ENCODE peak calls at places on chromosomes 1 and 21, in five cellular contexts. L, I, S, A and Q are unnamed samples.
A peak's percentile ranks its signal among the peaks of the same experiment; 100 is the strongest.

GRCh38 chr1:209590405-209590804 is 6.9 kb downstream of the CAMK1G start:
- DNase-seq in L (no peak), I (peak; percentile 14), S (no peak), A (no peak), Q (no peak)

GRCh38 chr1:118264326-118264725 is 79.3 kb upstream of the SPAG17 start:
- DNase-seq in L (no peak), I (no peak), S (no peak), A (no peak), Q (no peak)

GRCh38 chr21:25960423-25960822 is 210.1 kb downstream of the APP start:
- DNase-seq in L (no peak), I (no peak), S (no peak), A (no peak), Q (no peak)

GRCh38 chr1:204363335-204364114 is 3.8 kb upstream of the PLEKHA6 start:
- DNase-seq in L (peak; percentile 53), I (peak; percentile 73), S (peak; percentile 90), A (peak; percentile 75), Q (peak; percentile 94)

GRCh38 chr1:17725084-17725718 is 29.9 kb upstream of the ACTL8 start:
- DNase-seq in L (peak; percentile 45), I (peak; percentile 75), S (no peak), A (no peak), Q (no peak)

GRCh38 chr1:41474490-41475271 is 9.8 kb downstream of the EDN2 start:
- DNase-seq in L (no peak), I (no peak), S (peak; percentile 86), A (no peak), Q (no peak)

GRCh38 chr1:246005067-246005466 is 502.0 kb downstream of the SMYD3 start:
- DNase-seq in L (peak; percentile 38), I (no peak), S (no peak), A (peak; percentile 86), Q (no peak)

GRCh38 chr1:12594966-12595838 is 22.8 kb downstream of the DHRS3 start:
- DNase-seq in L (no peak), I (peak; percentile 40), S (peak; percentile 96), A (peak; percentile 82), Q (peak; percentile 61)

GRCh38 chr1:116764466-116764896 is 10.3 kb downstream of the CD2 start:
- DNase-seq in L (no peak), I (no peak), S (no peak), A (no peak), Q (no peak)

GRCh38 chr21:34999397-34999941 is 49.6 kb downstream of the RUNX1 start:
- DNase-seq in L (no peak), I (no peak), S (no peak), A (no peak), Q (no peak)

GRCh38 chr1:198088360-198089071 is 68.3 kb upstream of the NEK7 start:
- DNase-seq in L (peak; percentile 6), I (no peak), S (no peak), A (peak; percentile 36), Q (no peak)

GRCh38 chr1:9590945-9591668 is 2.4 kb downstream of the TMEM201 start:
- DNase-seq in L (no peak), I (no peak), S (no peak), A (no peak), Q (no peak)

GRCh38 chr1:53465023-53465957 is 6.1 kb downstream of the DMRTB1 start:
- DNase-seq in L (no peak), I (no peak), S (no peak), A (no peak), Q (no peak)

GRCh38 chr1:41673355-41673754 is 188.9 kb upstream of the EDN2 start:
- DNase-seq in L (no peak), I (no peak), S (peak; percentile 53), A (no peak), Q (no peak)

GRCh38 chr1:17090844-17091243 is 28.4 kb downstream of the PADI2 start:
- DNase-seq in L (peak; percentile 53), I (no peak), S (no peak), A (peak; percentile 24), Q (no peak)

GRCh38 chr1:1797731-1798341 is 19.6 kb upstream of the NADK start:
- DNase-seq in L (no peak), I (no peak), S (peak; percentile 63), A (no peak), Q (no peak)

GRCh38 chr1:56958526-56958925 is 7.3 kb downstream of the C8B start:
- DNase-seq in L (no peak), I (no peak), S (no peak), A (peak; percentile 15), Q (no peak)

GRCh38 chr21:43721939-43722338 is 3.0 kb downstream of the PDXK start:
- DNase-seq in L (no peak), I (no peak), S (no peak), A (no peak), Q (no peak)

GRCh38 chr1:171743014-171743870 is 1.4 kb upstream of the VAMP4 start:
- DNase-seq in L (peak; percentile 23), I (no peak), S (no peak), A (peak; percentile 52), Q (peak; percentile 43)

GRCh38 chr1:39788758-39789570 is at the start of gene BMP8B:
- DNase-seq in L (no peak), I (peak; percentile 79), S (peak; percentile 93), A (peak; percentile 58), Q (no peak)

GRCh38 chr1:206721454-206721853 is 36.7 kb downstream of the MAPKAPK2 start:
- DNase-seq in L (no peak), I (no peak), S (no peak), A (no peak), Q (no peak)

GRCh38 chr1:19047373-19047772 is 90.9 kb upstream of the IFFO2 start:
- DNase-seq in L (no peak), I (no peak), S (peak; percentile 69), A (no peak), Q (no peak)

GRCh38 chr1:81758213-81758612 is 42.5 kb upstream of the ADGRL2 start:
- DNase-seq in L (no peak), I (no peak), S (no peak), A (no peak), Q (no peak)